ENCODE peak calls at places on chromosome 10, in nine cellular contexts. One of them, this sample, is unnamed.

GRCh38 chr10:22701132-22701851 is 13.1 kb downstream of the PIP4K2A start:
- DNase-seq in HFFc6: no peak
- DNase-seq in omental fat pad: no peak
- DNase-seq in Kasumi-1: no peak
- DNase-seq in activated CD4-positive, CD25-positive, alpha-beta regulatory T cell treated with anti-CD3 and anti-CD28 coated beads, Interleukin-2, amount 50 U/mL, for 72 hours: no peak
- DNase-seq in activated naive CD4-positive, alpha-beta T cell: no peak
- DNase-seq in A172: no peak
- DNase-seq in left lobe of liver: no peak
- DNase-seq in pancreas: no peak
- DNase-seq in this sample: no peak

GRCh38 chr10:4615042-4615441 is 211.0 kb upstream of the AKR1E2 start:
- DNase-seq in Kasumi-1: no peak
- DNase-seq in activated CD4-positive, CD25-positive, alpha-beta regulatory T cell treated with anti-CD3 and anti-CD28 coated beads, Interleukin-2, amount 50 U/mL, for 72 hours: no peak
- DNase-seq in pancreas: no peak
- DNase-seq in A172: no peak
- DNase-seq in HFFc6: no peak
- DNase-seq in left lobe of liver: no peak
- DNase-seq in activated naive CD4-positive, alpha-beta T cell: no peak
- DNase-seq in omental fat pad: no peak
- DNase-seq in this sample: no peak

GRCh38 chr10:101257121-101257890 is 28.0 kb upstream of the LBX1 start:
- DNase-seq in pancreas: no peak
- DNase-seq in HFFc6: no peak
- DNase-seq in left lobe of liver: no peak
- DNase-seq in activated CD4-positive, CD25-positive, alpha-beta regulatory T cell treated with anti-CD3 and anti-CD28 coated beads, Interleukin-2, amount 50 U/mL, for 72 hours: no peak
- DNase-seq in Kasumi-1: no peak
- DNase-seq in A172: no peak
- DNase-seq in omental fat pad: no peak
- DNase-seq in activated naive CD4-positive, alpha-beta T cell: no peak
- DNase-seq in this sample: no peak

GRCh38 chr10:47326306-47326926 is 4.2 kb downstream of the GDF2 start:
- DNase-seq in HFFc6: no peak
- DNase-seq in A172: no peak
- DNase-seq in pancreas: no peak
- DNase-seq in activated naive CD4-positive, alpha-beta T cell: no peak
- DNase-seq in left lobe of liver: no peak
- DNase-seq in omental fat pad: no peak
- DNase-seq in activated CD4-positive, CD25-positive, alpha-beta regulatory T cell treated with anti-CD3 and anti-CD28 coated beads, Interleukin-2, amount 50 U/mL, for 72 hours: peak
- DNase-seq in Kasumi-1: no peak
- DNase-seq in this sample: no peak

GRCh38 chr10:69800109-69800508 is 1.6 kb upstream of the COL13A1 start:
- DNase-seq in A172: peak
- DNase-seq in pancreas: no peak
- DNase-seq in HFFc6: peak
- DNase-seq in activated CD4-positive, CD25-positive, alpha-beta regulatory T cell treated with anti-CD3 and anti-CD28 coated beads, Interleukin-2, amount 50 U/mL, for 72 hours: no peak
- DNase-seq in omental fat pad: no peak
- DNase-seq in Kasumi-1: peak
- DNase-seq in activated naive CD4-positive, alpha-beta T cell: no peak
- DNase-seq in left lobe of liver: no peak
- DNase-seq in this sample: peak

GRCh38 chr10:71325258-71325657 is 6.2 kb downstream of the SLC29A3 start:
- DNase-seq in A172: no peak
- DNase-seq in activated naive CD4-positive, alpha-beta T cell: no peak
- DNase-seq in Kasumi-1: no peak
- DNase-seq in left lobe of liver: no peak
- DNase-seq in HFFc6: no peak
- DNase-seq in omental fat pad: no peak
- DNase-seq in pancreas: no peak
- DNase-seq in activated CD4-positive, CD25-positive, alpha-beta regulatory T cell treated with anti-CD3 and anti-CD28 coated beads, Interleukin-2, amount 50 U/mL, for 72 hours: no peak
- DNase-seq in this sample: no peak

GRCh38 chr10:30417301-30417700 is 16.7 kb upstream of the MAP3K8 start:
- DNase-seq in Kasumi-1: peak
- DNase-seq in pancreas: no peak
- DNase-seq in left lobe of liver: no peak
- DNase-seq in A172: no peak
- DNase-seq in omental fat pad: no peak
- DNase-seq in HFFc6: no peak
- DNase-seq in activated CD4-positive, CD25-positive, alpha-beta regulatory T cell treated with anti-CD3 and anti-CD28 coated beads, Interleukin-2, amount 50 U/mL, for 72 hours: no peak
- DNase-seq in activated naive CD4-positive, alpha-beta T cell: no peak
- DNase-seq in this sample: no peak

GRCh38 chr10:123619067-123619855 is 46.9 kb upstream of the GPR26 start:
- DNase-seq in HFFc6: no peak
- DNase-seq in pancreas: no peak
- DNase-seq in activated naive CD4-positive, alpha-beta T cell: no peak
- DNase-seq in activated CD4-positive, CD25-positive, alpha-beta regulatory T cell treated with anti-CD3 and anti-CD28 coated beads, Interleukin-2, amount 50 U/mL, for 72 hours: no peak
- DNase-seq in Kasumi-1: no peak
- DNase-seq in A172: no peak
- DNase-seq in omental fat pad: no peak
- DNase-seq in left lobe of liver: no peak
- DNase-seq in this sample: no peak

GRCh38 chr10:132634241-132634946 is 96.8 kb downstream of the INPP5A start:
- DNase-seq in left lobe of liver: no peak
- DNase-seq in pancreas: no peak
- DNase-seq in activated CD4-positive, CD25-positive, alpha-beta regulatory T cell treated with anti-CD3 and anti-CD28 coated beads, Interleukin-2, amount 50 U/mL, for 72 hours: no peak
- DNase-seq in activated naive CD4-positive, alpha-beta T cell: no peak
- DNase-seq in Kasumi-1: no peak
- DNase-seq in A172: no peak
- DNase-seq in omental fat pad: no peak
- DNase-seq in HFFc6: no peak
- DNase-seq in this sample: no peak

GRCh38 chr10:70738425-70739121 is 46.6 kb downstream of the TBATA start:
- DNase-seq in left lobe of liver: no peak
- DNase-seq in activated naive CD4-positive, alpha-beta T cell: no peak
- DNase-seq in Kasumi-1: no peak
- DNase-seq in HFFc6: no peak
- DNase-seq in omental fat pad: no peak
- DNase-seq in A172: no peak
- DNase-seq in activated CD4-positive, CD25-positive, alpha-beta regulatory T cell treated with anti-CD3 and anti-CD28 coated beads, Interleukin-2, amount 50 U/mL, for 72 hours: no peak
- DNase-seq in pancreas: no peak
- DNase-seq in this sample: no peak

GRCh38 chr10:108735380-108735779 is 1187.9 kb downstream of the XPNPEP1 start:
- DNase-seq in omental fat pad: no peak
- DNase-seq in A172: peak
- DNase-seq in Kasumi-1: no peak
- DNase-seq in pancreas: no peak
- DNase-seq in left lobe of liver: no peak
- DNase-seq in activated naive CD4-positive, alpha-beta T cell: no peak
- DNase-seq in activated CD4-positive, CD25-positive, alpha-beta regulatory T cell treated with anti-CD3 and anti-CD28 coated beads, Interleukin-2, amount 50 U/mL, for 72 hours: no peak
- DNase-seq in HFFc6: peak
- DNase-seq in this sample: peak

GRCh38 chr10:91051834-91052233 is 130.9 kb upstream of the ANKRD1 start:
- DNase-seq in activated CD4-positive, CD25-positive, alpha-beta regulatory T cell treated with anti-CD3 and anti-CD28 coated beads, Interleukin-2, amount 50 U/mL, for 72 hours: no peak
- DNase-seq in A172: no peak
- DNase-seq in activated naive CD4-positive, alpha-beta T cell: no peak
- DNase-seq in Kasumi-1: no peak
- DNase-seq in omental fat pad: no peak
- DNase-seq in pancreas: no peak
- DNase-seq in left lobe of liver: no peak
- DNase-seq in HFFc6: no peak
- DNase-seq in this sample: no peak

GRCh38 chr10:112338957-112339356 is 35.0 kb upstream of the ACSL5 start:
- DNase-seq in Kasumi-1: no peak
- DNase-seq in HFFc6: no peak
- DNase-seq in A172: no peak
- DNase-seq in omental fat pad: no peak
- DNase-seq in activated CD4-positive, CD25-positive, alpha-beta regulatory T cell treated with anti-CD3 and anti-CD28 coated beads, Interleukin-2, amount 50 U/mL, for 72 hours: no peak
- DNase-seq in left lobe of liver: no peak
- DNase-seq in activated naive CD4-positive, alpha-beta T cell: no peak
- DNase-seq in pancreas: no peak
- DNase-seq in this sample: no peak

GRCh38 chr10:98196985-98197384 is 62.5 kb downstream of the R3HCC1L start:
- DNase-seq in HFFc6: no peak
- DNase-seq in activated CD4-positive, CD25-positive, alpha-beta regulatory T cell treated with anti-CD3 and anti-CD28 coated beads, Interleukin-2, amount 50 U/mL, for 72 hours: no peak
- DNase-seq in omental fat pad: no peak
- DNase-seq in Kasumi-1: no peak
- DNase-seq in pancreas: no peak
- DNase-seq in activated naive CD4-positive, alpha-beta T cell: no peak
- DNase-seq in left lobe of liver: no peak
- DNase-seq in A172: no peak
- DNase-seq in this sample: no peak

GRCh38 chr10:46544989-46545791 is 11.3 kb downstream of the GPRIN2 start:
- DNase-seq in Kasumi-1: peak
- DNase-seq in left lobe of liver: peak
- DNase-seq in HFFc6: peak
- DNase-seq in activated CD4-positive, CD25-positive, alpha-beta regulatory T cell treated with anti-CD3 and anti-CD28 coated beads, Interleukin-2, amount 50 U/mL, for 72 hours: peak
- DNase-seq in omental fat pad: peak
- DNase-seq in activated naive CD4-positive, alpha-beta T cell: no peak
- DNase-seq in A172: peak
- DNase-seq in pancreas: peak
- DNase-seq in this sample: peak

GRCh38 chr10:10589540-10589939 is 428.1 kb upstream of the CELF2 start:
- DNase-seq in activated CD4-positive, CD25-positive, alpha-beta regulatory T cell treated with anti-CD3 and anti-CD28 coated beads, Interleukin-2, amount 50 U/mL, for 72 hours: no peak
- DNase-seq in omental fat pad: no peak
- DNase-seq in pancreas: no peak
- DNase-seq in Kasumi-1: no peak
- DNase-seq in activated naive CD4-positive, alpha-beta T cell: no peak
- DNase-seq in HFFc6: peak
- DNase-seq in A172: no peak
- DNase-seq in left lobe of liver: no peak
- DNase-seq in this sample: peak

GRCh38 chr10:104441601-104442000 is 88.0 kb downstream of the CFAP58 start:
- DNase-seq in activated naive CD4-positive, alpha-beta T cell: no peak
- DNase-seq in pancreas: no peak
- DNase-seq in A172: peak
- DNase-seq in activated CD4-positive, CD25-positive, alpha-beta regulatory T cell treated with anti-CD3 and anti-CD28 coated beads, Interleukin-2, amount 50 U/mL, for 72 hours: no peak
- DNase-seq in omental fat pad: no peak
- DNase-seq in HFFc6: peak
- DNase-seq in Kasumi-1: no peak
- DNase-seq in left lobe of liver: no peak
- DNase-seq in this sample: peak

GRCh38 chr10:22834471-22834870 is 93.4 kb upstream of the ARMC3 start:
- DNase-seq in activated naive CD4-positive, alpha-beta T cell: no peak
- DNase-seq in HFFc6: no peak
- DNase-seq in left lobe of liver: no peak
- DNase-seq in pancreas: no peak
- DNase-seq in A172: no peak
- DNase-seq in Kasumi-1: no peak
- DNase-seq in activated CD4-positive, CD25-positive, alpha-beta regulatory T cell treated with anti-CD3 and anti-CD28 coated beads, Interleukin-2, amount 50 U/mL, for 72 hours: no peak
- DNase-seq in omental fat pad: no peak
- DNase-seq in this sample: no peak

GRCh38 chr10:42999385-43000020 is 77.4 kb upstream of the RET start:
- DNase-seq in Kasumi-1: no peak
- DNase-seq in activated naive CD4-positive, alpha-beta T cell: no peak
- DNase-seq in left lobe of liver: no peak
- DNase-seq in HFFc6: no peak
- DNase-seq in omental fat pad: no peak
- DNase-seq in A172: no peak
- DNase-seq in activated CD4-positive, CD25-positive, alpha-beta regulatory T cell treated with anti-CD3 and anti-CD28 coated beads, Interleukin-2, amount 50 U/mL, for 72 hours: no peak
- DNase-seq in pancreas: no peak
- DNase-seq in this sample: no peak

GRCh38 chr10:91908358-91909177 is 718 bp downstream of the FGFBP3 start:
- DNase-seq in activated CD4-positive, CD25-positive, alpha-beta regulatory T cell treated with anti-CD3 and anti-CD28 coated beads, Interleukin-2, amount 50 U/mL, for 72 hours: peak
- DNase-seq in Kasumi-1: peak
- DNase-seq in pancreas: peak
- DNase-seq in HFFc6: peak
- DNase-seq in omental fat pad: no peak
- DNase-seq in left lobe of liver: peak
- DNase-seq in A172: peak
- DNase-seq in activated naive CD4-positive, alpha-beta T cell: peak
- DNase-seq in this sample: peak

GRCh38 chr10:131207176-131207575 is 104.3 kb downstream of the TCERG1L start:
- DNase-seq in A172: no peak
- DNase-seq in omental fat pad: no peak
- DNase-seq in activated CD4-positive, CD25-positive, alpha-beta regulatory T cell treated with anti-CD3 and anti-CD28 coated beads, Interleukin-2, amount 50 U/mL, for 72 hours: no peak
- DNase-seq in activated naive CD4-positive, alpha-beta T cell: no peak
- DNase-seq in HFFc6: no peak
- DNase-seq in left lobe of liver: peak
- DNase-seq in Kasumi-1: no peak
- DNase-seq in pancreas: no peak
- DNase-seq in this sample: no peak

GRCh38 chr10:85874208-85874607 is 492.4 kb downstream of the GRID1 start:
- DNase-seq in A172: no peak
- DNase-seq in activated CD4-positive, CD25-positive, alpha-beta regulatory T cell treated with anti-CD3 and anti-CD28 coated beads, Interleukin-2, amount 50 U/mL, for 72 hours: no peak
- DNase-seq in Kasumi-1: no peak
- DNase-seq in omental fat pad: no peak
- DNase-seq in activated naive CD4-positive, alpha-beta T cell: no peak
- DNase-seq in left lobe of liver: no peak
- DNase-seq in pancreas: no peak
- DNase-seq in HFFc6: no peak
- DNase-seq in this sample: no peak

GRCh38 chr10:26697922-26698608 is 564 bp downstream of the PDSS1 start:
- DNase-seq in activated naive CD4-positive, alpha-beta T cell: no peak
- DNase-seq in omental fat pad: no peak
- DNase-seq in A172: no peak
- DNase-seq in Kasumi-1: no peak
- DNase-seq in pancreas: no peak
- DNase-seq in HFFc6: no peak
- DNase-seq in left lobe of liver: no peak
- DNase-seq in activated CD4-positive, CD25-positive, alpha-beta regulatory T cell treated with anti-CD3 and anti-CD28 coated beads, Interleukin-2, amount 50 U/mL, for 72 hours: no peak
- DNase-seq in this sample: no peak

GRCh38 chr10:15678851-15679250 is 40.9 kb downstream of the ITGA8 start:
- DNase-seq in omental fat pad: no peak
- DNase-seq in HFFc6: no peak
- DNase-seq in pancreas: no peak
- DNase-seq in left lobe of liver: no peak
- DNase-seq in activated naive CD4-positive, alpha-beta T cell: no peak
- DNase-seq in A172: no peak
- DNase-seq in Kasumi-1: no peak
- DNase-seq in activated CD4-positive, CD25-positive, alpha-beta regulatory T cell treated with anti-CD3 and anti-CD28 coated beads, Interleukin-2, amount 50 U/mL, for 72 hours: no peak
- DNase-seq in this sample: no peak